ENCODE peak calls at places on chromosomes 12 and 14, in four cellular contexts. One of them, this sample, is unnamed.
A peak's percentile ranks its signal among the peaks of the same experiment; 100 is the strongest.

GRCh38 chr12:115810166-115810565 is 467.3 kb downstream of the MED13L start:
- DNase-seq in right cardiac atrium: no peak
- DNase-seq in HepG2: no peak
- DNase-seq in transverse colon: peak; percentile 18
- DNase-seq in this sample: no peak

GRCh38 chr14:88986146-88986841 is 161.8 kb downstream of the TTC8 start:
- DNase-seq in right cardiac atrium: peak; percentile 16
- DNase-seq in transverse colon: no peak
- DNase-seq in HepG2: no peak
- DNase-seq in this sample: peak; percentile 18

GRCh38 chr12:15164997-15165659 is 56.1 kb downstream of the RERG start:
- DNase-seq in right cardiac atrium: peak; percentile 35
- DNase-seq in transverse colon: no peak
- DNase-seq in HepG2: no peak
- DNase-seq in this sample: no peak

GRCh38 chr12:52235822-52236291 is 2.8 kb downstream of the KRT7 start:
- DNase-seq in HepG2: no peak
- DNase-seq in transverse colon: peak; percentile 66
- DNase-seq in right cardiac atrium: no peak
- DNase-seq in this sample: no peak

GRCh38 chr14:72433511-72433910 is 460.4 kb downstream of the DPF3 start:
- DNase-seq in transverse colon: no peak
- DNase-seq in right cardiac atrium: no peak
- DNase-seq in HepG2: no peak
- DNase-seq in this sample: no peak

GRCh38 chr12:45877069-45877468 is 113.3 kb downstream of the SCAF11 start:
- DNase-seq in right cardiac atrium: no peak
- DNase-seq in HepG2: no peak
- DNase-seq in transverse colon: no peak
- DNase-seq in this sample: no peak

GRCh38 chr14:47040490-47040889 is 388.9 kb upstream of the RPL10L start:
- DNase-seq in HepG2: peak; percentile 3
- DNase-seq in right cardiac atrium: no peak
- DNase-seq in transverse colon: no peak
- DNase-seq in this sample: no peak

GRCh38 chr14:99664636-99665273 is 19.3 kb upstream of the CYP46A1 start:
- DNase-seq in right cardiac atrium: no peak
- DNase-seq in transverse colon: no peak
- DNase-seq in HepG2: peak; percentile 32
- DNase-seq in this sample: no peak

GRCh38 chr12:55227643-55228042 is 6.8 kb downstream of the OR10A7 start:
- DNase-seq in right cardiac atrium: no peak
- DNase-seq in HepG2: no peak
- DNase-seq in transverse colon: no peak
- DNase-seq in this sample: no peak

GRCh38 chr14:77318006-77318553 is 2.6 kb downstream of the POMT2 start:
- DNase-seq in right cardiac atrium: no peak
- DNase-seq in HepG2: peak; percentile 80
- DNase-seq in transverse colon: no peak
- DNase-seq in this sample: no peak

GRCh38 chr12:49364989-49365388 is 2.3 kb upstream of the SPATS2 start:
- DNase-seq in right cardiac atrium: no peak
- DNase-seq in HepG2: no peak
- DNase-seq in transverse colon: no peak
- DNase-seq in this sample: no peak

GRCh38 chr14:34322940-34323418 is 139.1 kb downstream of the SPTSSA start:
- DNase-seq in transverse colon: peak; percentile 74
- DNase-seq in right cardiac atrium: peak; percentile 54
- DNase-seq in HepG2: peak; percentile 87
- DNase-seq in this sample: peak; percentile 34

GRCh38 chr12:630656-631632 is 32.3 kb downstream of the NINJ2 start:
- DNase-seq in transverse colon: peak; percentile 84
- DNase-seq in HepG2: no peak
- DNase-seq in right cardiac atrium: peak; percentile 70
- DNase-seq in this sample: peak; percentile 76

GRCh38 chr12:106342397-106343212 is 14.9 kb upstream of the POLR3B start:
- DNase-seq in right cardiac atrium: peak; percentile 89
- DNase-seq in transverse colon: peak; percentile 54
- DNase-seq in HepG2: peak; percentile 39
- DNase-seq in this sample: peak; percentile 80

GRCh38 chr12:124392271-124392990 is 97.5 kb downstream of the RFLNA start:
- DNase-seq in transverse colon: peak; percentile 40
- DNase-seq in HepG2: no peak
- DNase-seq in right cardiac atrium: peak; percentile 71
- DNase-seq in this sample: no peak

GRCh38 chr14:54767450-54767849 is 135.2 kb downstream of the GCH1 start:
- DNase-seq in transverse colon: no peak
- DNase-seq in HepG2: no peak
- DNase-seq in right cardiac atrium: no peak
- DNase-seq in this sample: no peak

GRCh38 chr14:78007160-78007559 is 163.0 kb upstream of the NRXN3 start:
- DNase-seq in transverse colon: no peak
- DNase-seq in right cardiac atrium: no peak
- DNase-seq in HepG2: no peak
- DNase-seq in this sample: no peak

GRCh38 chr12:32679910-32680217 is 763 bp downstream of the DNM1L start:
- DNase-seq in HepG2: no peak
- DNase-seq in right cardiac atrium: no peak
- DNase-seq in transverse colon: no peak
- DNase-seq in this sample: no peak

GRCh38 chr14:91294153-91294552 is 49.6 kb upstream of the GPR68 start:
- DNase-seq in right cardiac atrium: no peak
- DNase-seq in HepG2: no peak
- DNase-seq in transverse colon: no peak
- DNase-seq in this sample: peak; percentile 45

GRCh38 chr12:124565071-124565491 is 2.3 kb downstream of the NCOR2 start:
- DNase-seq in transverse colon: no peak
- DNase-seq in HepG2: no peak
- DNase-seq in right cardiac atrium: peak; percentile 53
- DNase-seq in this sample: no peak

GRCh38 chr12:40351976-40352375 is 127.2 kb downstream of the LRRK2 start:
- DNase-seq in right cardiac atrium: no peak
- DNase-seq in transverse colon: no peak
- DNase-seq in HepG2: no peak
- DNase-seq in this sample: no peak

GRCh38 chr12:56172839-56173238 is 14.7 kb downstream of the MYL6 start:
- DNase-seq in right cardiac atrium: no peak
- DNase-seq in transverse colon: no peak
- DNase-seq in HepG2: no peak
- DNase-seq in this sample: no peak

GRCh38 chr14:95815226-95815690 is 61.4 kb upstream of the TUNAR start:
- DNase-seq in right cardiac atrium: no peak
- DNase-seq in HepG2: no peak
- DNase-seq in transverse colon: no peak
- DNase-seq in this sample: no peak

GRCh38 chr14:72663956-72664650 is 229.8 kb downstream of the DPF3 start:
- DNase-seq in HepG2: no peak
- DNase-seq in right cardiac atrium: no peak
- DNase-seq in transverse colon: no peak
- DNase-seq in this sample: no peak

GRCh38 chr12:56644654-56645053 is 1.1 kb downstream of the ATP5F1B start:
- DNase-seq in right cardiac atrium: no peak
- DNase-seq in HepG2: no peak
- DNase-seq in transverse colon: no peak
- DNase-seq in this sample: no peak

GRCh38 chr12:34400423-34400881 is 378.2 kb downstream of the ALG10 start:
- DNase-seq in transverse colon: peak; percentile 1
- DNase-seq in HepG2: no peak
- DNase-seq in right cardiac atrium: peak; percentile 1
- DNase-seq in this sample: peak; percentile 10

GRCh38 chr14:58541623-58542022 is 96.1 kb upstream of the DACT1 start:
- DNase-seq in transverse colon: no peak
- DNase-seq in right cardiac atrium: no peak
- DNase-seq in HepG2: no peak
- DNase-seq in this sample: no peak

GRCh38 chr14:22320353-22320733 is 268.7 kb downstream of the DAD1 start:
- DNase-seq in HepG2: no peak
- DNase-seq in right cardiac atrium: no peak
- DNase-seq in transverse colon: no peak
- DNase-seq in this sample: no peak

GRCh38 chr14:90903101-90903500 is 86.9 kb upstream of the TTC7B start:
- DNase-seq in transverse colon: peak; percentile 69
- DNase-seq in right cardiac atrium: peak; percentile 35
- DNase-seq in HepG2: peak; percentile 40
- DNase-seq in this sample: no peak

DNA sequence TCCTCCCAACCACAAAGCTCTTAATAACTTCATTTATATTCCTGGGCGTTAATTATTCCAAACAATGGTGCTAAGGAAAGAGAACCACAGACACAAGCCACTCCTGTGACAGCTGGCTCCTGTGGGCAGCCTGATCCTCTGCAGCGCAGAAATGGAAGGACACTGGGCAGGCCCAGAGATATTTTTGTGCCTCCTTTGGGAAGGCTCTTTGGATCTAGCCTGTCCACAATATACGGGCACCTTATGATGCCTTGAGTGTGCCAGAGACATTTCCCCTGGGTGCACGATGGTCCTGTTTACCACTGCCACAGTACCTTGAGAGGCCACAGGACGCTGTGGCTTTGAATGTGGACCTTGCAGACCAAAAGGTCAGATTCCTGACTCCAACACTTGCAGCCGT is 2.1 kb downstream of the ASB2 start:
- DNase-seq in right cardiac atrium: no peak
- DNase-seq in HepG2: no peak
- DNase-seq in transverse colon: no peak
- DNase-seq in this sample: no peak
- H3K4me3 ChIP-seq in right cardiac atrium: peak overlapping the region; percentile 37
- H3K4me3 ChIP-seq in HepG2: no peak overlapping the region
- H3K4me3 ChIP-seq in transverse colon: peak overlapping the region; percentile 1
- H3K4me3 ChIP-seq in this sample: peak overlapping the region; percentile 67

GRCh38 chr14:102805454-102805891 is 28.2 kb downstream of the TRAF3 start:
- DNase-seq in right cardiac atrium: no peak
- DNase-seq in HepG2: no peak
- DNase-seq in transverse colon: peak; percentile 46
- DNase-seq in this sample: no peak

GRCh38 chr14:102806447-102806846 is 29.2 kb downstream of the TRAF3 start:
- DNase-seq in transverse colon: no peak
- DNase-seq in HepG2: no peak
- DNase-seq in right cardiac atrium: no peak
- DNase-seq in this sample: no peak

GRCh38 chr14:102803139-102803538 is 25.9 kb downstream of the TRAF3 start:
- DNase-seq in HepG2: no peak
- DNase-seq in transverse colon: no peak
- DNase-seq in right cardiac atrium: no peak
- DNase-seq in this sample: no peak

GRCh38 chr14:102805941-102806340 is 28.7 kb downstream of the TRAF3 start:
- DNase-seq in right cardiac atrium: no peak
- DNase-seq in HepG2: no peak
- DNase-seq in transverse colon: no peak
- DNase-seq in this sample: no peak

DNA sequence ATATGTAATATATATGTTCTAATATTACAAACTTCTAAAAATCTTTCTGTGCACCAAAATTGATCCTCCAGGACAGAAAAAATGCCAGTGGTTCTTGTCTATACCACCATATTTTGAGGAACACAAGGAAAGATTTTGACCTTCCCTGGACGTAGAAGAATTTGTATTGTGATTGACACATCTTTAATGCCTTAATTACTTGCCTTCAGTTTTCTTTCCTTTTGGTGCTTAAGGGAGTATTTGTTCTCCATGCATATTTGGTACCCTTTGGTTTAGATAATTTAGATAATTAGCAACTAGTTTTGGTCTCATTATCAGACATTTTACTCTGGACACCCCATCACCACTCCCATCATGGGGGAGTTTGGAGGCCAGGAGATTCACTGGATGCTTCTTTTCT is 27.6 kb downstream of the TRAF3 start:
- DNase-seq in transverse colon: no peak
- DNase-seq in HepG2: no peak
- DNase-seq in right cardiac atrium: no peak
- DNase-seq in this sample: no peak
- H3K4me3 ChIP-seq in transverse colon: no peak overlapping the region
- H3K4me3 ChIP-seq in HepG2: no peak overlapping the region
- H3K4me3 ChIP-seq in right cardiac atrium: no peak overlapping the region
- H3K4me3 ChIP-seq in this sample: no peak overlapping the region

GRCh38 chr12:6167327-6168280 is 32.6 kb upstream of the CD9 start:
- DNase-seq in transverse colon: peak; percentile 45
- DNase-seq in HepG2: peak; percentile 30
- DNase-seq in right cardiac atrium: peak; percentile 74
- DNase-seq in this sample: no peak
- H3K4me3 ChIP-seq in transverse colon: no peak overlapping the region
- H3K4me3 ChIP-seq in HepG2: no peak overlapping the region
- H3K4me3 ChIP-seq in right cardiac atrium: no peak overlapping the region
- H3K4me3 ChIP-seq in this sample: no peak overlapping the region

GRCh38 chr14:93112891-93113677 is 2.6 kb downstream of the ITPK1 start:
- DNase-seq in HepG2: peak; percentile 84
- DNase-seq in right cardiac atrium: peak; percentile 82
- DNase-seq in transverse colon: peak; percentile 90
- DNase-seq in this sample: peak; percentile 77
- H3K4me3 ChIP-seq in HepG2: peak overlapping the region; percentile 87
- H3K4me3 ChIP-seq in right cardiac atrium: peak overlapping the region; percentile 80
- H3K4me3 ChIP-seq in transverse colon: no peak overlapping the region
- H3K4me3 ChIP-seq in this sample: peak overlapping the region; percentile 75

GRCh38 chr12:92339198-92339821 is 193.7 kb upstream of the BTG1 start:
- DNase-seq in transverse colon: no peak
- DNase-seq in right cardiac atrium: no peak
- DNase-seq in HepG2: no peak
- DNase-seq in this sample: no peak

GRCh38 chr12:92340003-92340402 is 194.4 kb upstream of the BTG1 start:
- DNase-seq in HepG2: no peak
- DNase-seq in transverse colon: no peak
- DNase-seq in right cardiac atrium: no peak
- DNase-seq in this sample: no peak

GRCh38 chr12:92342574-92342973 is 196.9 kb upstream of the BTG1 start:
- DNase-seq in HepG2: no peak
- DNase-seq in transverse colon: no peak
- DNase-seq in right cardiac atrium: no peak
- DNase-seq in this sample: no peak

GRCh38 chr12:92341333-92341691 is 195.7 kb upstream of the BTG1 start:
- DNase-seq in transverse colon: no peak
- DNase-seq in HepG2: peak; percentile 9
- DNase-seq in right cardiac atrium: no peak
- DNase-seq in this sample: no peak

DNA sequence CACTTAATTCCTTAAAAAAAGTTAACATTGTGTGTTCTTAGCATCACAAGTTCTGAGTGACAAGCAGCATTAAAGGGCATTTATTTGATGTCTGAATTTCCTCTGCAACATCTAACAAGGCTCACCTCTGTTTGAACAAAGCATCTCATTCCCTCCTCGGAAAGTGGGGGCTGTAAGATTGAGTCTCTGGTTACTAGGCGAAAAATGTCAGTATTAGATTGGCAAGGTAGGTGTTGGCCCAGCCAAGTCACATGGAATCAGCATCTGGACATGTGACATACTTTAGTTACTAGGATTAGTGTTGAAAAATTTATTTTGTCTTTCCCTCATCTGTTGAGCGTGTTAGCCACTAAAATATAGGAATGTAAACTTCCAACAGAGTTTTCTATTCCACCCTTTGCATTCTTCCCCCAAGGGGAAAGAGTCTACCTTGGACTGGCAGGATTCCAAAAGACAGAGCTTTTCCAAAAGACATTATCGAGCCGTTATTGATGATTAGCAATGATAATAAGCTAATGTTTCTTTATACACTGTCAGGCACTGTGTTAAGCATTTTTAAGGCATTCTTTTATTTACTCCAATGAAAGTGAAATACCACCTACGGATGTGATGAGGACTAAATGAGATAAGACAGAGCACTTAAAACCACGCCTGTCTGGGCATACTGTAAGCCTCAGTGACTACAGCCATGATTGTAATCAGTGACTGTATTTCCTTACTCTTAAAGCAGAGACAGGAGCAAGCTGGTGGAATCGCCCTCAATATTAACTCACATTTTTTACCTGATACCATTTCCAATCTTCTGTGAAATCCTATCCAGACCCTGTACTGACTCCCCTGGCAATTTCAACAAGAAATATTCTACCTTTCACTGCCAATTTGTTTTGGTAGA is 195.0 kb upstream of the BTG1 start:
- DNase-seq in transverse colon: no peak
- DNase-seq in right cardiac atrium: no peak
- DNase-seq in HepG2: no peak
- DNase-seq in this sample: no peak
- H3K4me3 ChIP-seq in transverse colon: no peak overlapping the region
- H3K4me3 ChIP-seq in right cardiac atrium: no peak overlapping the region
- H3K4me3 ChIP-seq in HepG2: no peak overlapping the region
- H3K4me3 ChIP-seq in this sample: no peak overlapping the region

This sample was measured in left ventricle myocardium inferior.